ENCODE peak calls at places on chromosome 7, in four cellular contexts. H is PC-9, C is heart left ventricle, E is upper lobe of right lung. J is an unnamed sample.
A peak's percentile ranks its signal among the peaks of the same experiment; 100 is the strongest.

GRCh38 chr7:45192546-45193177 is 35.1 kb downstream of the RAMP3 start:
- DNase-seq in C (no peak), E (no peak), H (no peak), J (no peak)

GRCh38 chr7:101602082-101602481 is 27.0 kb downstream of the MYL10 start:
- DNase-seq in C (no peak), H (no peak), E (no peak), J (no peak)

GRCh38 chr7:100684534-100685042 is 9.5 kb downstream of the GIGYF1 start:
- DNase-seq in E (no peak), C (no peak), H (no peak), J (no peak)

GRCh38 chr7:105707381-105707780 is 126.1 kb upstream of the EFCAB10 start:
- DNase-seq in E (no peak), C (no peak), H (no peak), J (no peak)

GRCh38 chr7:44377134-44377463 is 51.7 kb upstream of the CAMK2B start:
- DNase-seq in H (no peak), E (no peak), C (no peak), J (peak; percentile 83)

GRCh38 chr7:121633186-121633585 is 237.1 kb upstream of the FAM3C start:
- DNase-seq in E (no peak), H (no peak), C (no peak), J (no peak)

GRCh38 chr7:148535227-148535626 is 55.3 kb upstream of the C7orf33 start:
- DNase-seq in C (no peak), E (no peak), H (no peak), J (no peak)

GRCh38 chr7:2444476-2444875 is 31.7 kb downstream of the GRIFIN start:
- DNase-seq in E (no peak), C (peak; percentile 35), H (no peak), J (no peak)

GRCh38 chr7:992742-993607 is 10.0 kb downstream of the CYP2W1 start:
- DNase-seq in H (peak; percentile 97), E (peak; percentile 99), C (peak; percentile 97), J (peak; percentile 91)

GRCh38 chr7:26398436-26399308 is 107.0 kb downstream of the SNX10 start:
- DNase-seq in H (peak; percentile 63), E (peak; percentile 90), C (peak; percentile 66), J (peak; percentile 89)

GRCh38 chr7:128963327-128963757 is 25.6 kb downstream of the IRF5 start:
- DNase-seq in E (no peak), C (no peak), H (no peak), J (no peak)

GRCh38 chr7:30285067-30285530 is 702 bp downstream of the ZNRF2 start:
- DNase-seq in E (no peak), C (peak; percentile 33), H (no peak), J (no peak)

GRCh38 chr7:102066476-102066875 is 220.2 kb upstream of the SH2B2 start:
- DNase-seq in C (no peak), H (no peak), E (no peak), J (no peak)

GRCh38 chr7:24930856-24931255 is 49.1 kb downstream of the OSBPL3 start:
- DNase-seq in H (no peak), C (no peak), E (no peak), J (no peak)

GRCh38 chr7:1437155-1437880 is 22.0 kb downstream of the MICALL2 start:
- DNase-seq in H (no peak), C (no peak), E (no peak), J (no peak)

GRCh38 chr7:156279635-156280034 is 360.9 kb upstream of the RNF32 start:
- DNase-seq in C (no peak), H (no peak), E (no peak), J (no peak)

GRCh38 chr7:130961128-130961601 is 227.2 kb upstream of the KLF14 start:
- DNase-seq in H (peak; percentile 47), C (no peak), E (no peak), J (no peak)

GRCh38 chr7:77862691-77863090 is 64.1 kb downstream of the PHTF2 start:
- DNase-seq in E (no peak), H (no peak), C (no peak), J (no peak)

GRCh38 chr7:34158754-34159153 is 253.4 kb downstream of the BMPER start:
- DNase-seq in H (no peak), C (no peak), E (no peak), J (no peak)

GRCh38 chr7:86790383-86790782 is 146.7 kb downstream of the GRM3 start:
- DNase-seq in E (no peak), C (no peak), H (no peak), J (no peak)

GRCh38 chr7:121023189-121023588 is 34.7 kb downstream of the CPED1 start:
- DNase-seq in H (no peak), C (no peak), E (no peak), J (no peak)

GRCh38 chr7:89728550-89728949 is 425.7 kb upstream of the STEAP1 start:
- DNase-seq in E (no peak), C (no peak), H (no peak), J (no peak)

GRCh38 chr7:17682586-17682985 is 257.7 kb downstream of the SNX13 start:
- DNase-seq in C (no peak), E (no peak), H (no peak), J (no peak)

GRCh38 chr7:154640266-154640865 is 362.6 kb downstream of the PAXIP1 start:
- DNase-seq in E (no peak), H (no peak), C (no peak), J (no peak)

GRCh38 chr7:746074-747061 is 19.3 kb upstream of the PRKAR1B start:
- DNase-seq in C (no peak), H (no peak), E (peak; percentile 25), J (no peak)

GRCh38 chr7:128209229-128210035 is 31.6 kb upstream of the LEP start:
- DNase-seq in H (peak; percentile 76), E (peak; percentile 78), C (peak; percentile 59), J (peak; percentile 93)

GRCh38 chr7:69399038-69399800 is 199.1 kb upstream of the AUTS2 start:
- DNase-seq in H (no peak), E (no peak), C (no peak), J (peak; percentile 79)

GRCh38 chr7:133937786-133938185 is 189.4 kb upstream of the LRGUK start:
- DNase-seq in C (no peak), H (no peak), E (no peak), J (no peak)

GRCh38 chr7:144853542-144853941 is 17.7 kb upstream of the TPK1 start:
- DNase-seq in C (no peak), E (no peak), H (no peak), J (no peak)

GRCh38 chr7:144857463-144857862 is 21.6 kb upstream of the TPK1 start:
- DNase-seq in C (no peak), E (no peak), H (no peak), J (no peak)

DNA sequence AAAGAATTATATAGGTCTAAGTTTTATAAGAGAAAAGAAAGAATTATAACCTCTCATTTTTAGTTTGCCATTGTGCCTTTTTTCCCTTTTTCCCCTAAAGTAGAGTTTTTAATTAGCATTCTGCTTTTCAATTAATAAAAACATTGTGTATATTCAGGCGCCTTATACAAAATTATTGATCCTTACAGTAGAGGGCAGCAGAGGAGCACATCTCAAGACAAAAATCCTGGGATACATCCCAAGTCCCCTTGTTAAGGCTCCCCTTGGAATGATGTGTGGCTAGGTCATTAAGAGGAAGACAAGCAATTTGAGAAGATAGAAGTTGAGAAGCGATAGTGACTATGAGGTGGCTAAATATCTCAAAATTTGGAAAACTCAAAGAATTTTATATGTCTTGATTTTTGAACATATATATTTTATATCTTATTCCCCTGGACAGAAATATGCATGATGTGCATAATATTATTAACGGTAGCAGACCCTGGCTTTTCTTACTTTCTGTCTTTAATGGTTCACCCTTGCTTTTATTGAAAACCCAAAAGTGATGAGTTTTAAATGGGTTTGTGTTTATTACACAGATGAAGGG is 19.1 kb upstream of the TPK1 start:
- DNase-seq in E (no peak), C (no peak), H (no peak), J (no peak)
- TF ChIP-seq CTCF in E (peak; percentile 64), C (peak; percentile 45), H (peak; percentile 79), J (no peak)

GRCh38 chr7:80642871-80643270 is 4.4 kb downstream of the CD36 start:
- DNase-seq in C (no peak), H (no peak), E (no peak), J (no peak)
- H3K4me3 ChIP-seq in C (peak overlapping the region; percentile 56), H (peak overlapping the region; percentile 3), E (no peak overlapping the region), J (no peak overlapping the region)

GRCh38 chr7:28414453-28414852 is 2.1 kb downstream of the CREB5 start:
- DNase-seq in H (no peak), E (no peak), C (no peak), J (no peak)

GRCh38 chr7:28409716-28410627 is 2.3 kb upstream of the CREB5 start:
- DNase-seq in E (peak; percentile 64), H (no peak), C (peak; percentile 40), J (no peak)

GRCh38 chr7:28408974-28409715 is 3.2 kb upstream of the CREB5 start:
- DNase-seq in H (peak; percentile 61), E (peak; percentile 90), C (peak; percentile 97), J (peak; percentile 99)

GRCh38 chr7:28410628-28411578 is 1.4 kb upstream of the CREB5 start:
- DNase-seq in E (no peak), H (no peak), C (peak; percentile 63), J (peak; percentile 91)

DNA sequence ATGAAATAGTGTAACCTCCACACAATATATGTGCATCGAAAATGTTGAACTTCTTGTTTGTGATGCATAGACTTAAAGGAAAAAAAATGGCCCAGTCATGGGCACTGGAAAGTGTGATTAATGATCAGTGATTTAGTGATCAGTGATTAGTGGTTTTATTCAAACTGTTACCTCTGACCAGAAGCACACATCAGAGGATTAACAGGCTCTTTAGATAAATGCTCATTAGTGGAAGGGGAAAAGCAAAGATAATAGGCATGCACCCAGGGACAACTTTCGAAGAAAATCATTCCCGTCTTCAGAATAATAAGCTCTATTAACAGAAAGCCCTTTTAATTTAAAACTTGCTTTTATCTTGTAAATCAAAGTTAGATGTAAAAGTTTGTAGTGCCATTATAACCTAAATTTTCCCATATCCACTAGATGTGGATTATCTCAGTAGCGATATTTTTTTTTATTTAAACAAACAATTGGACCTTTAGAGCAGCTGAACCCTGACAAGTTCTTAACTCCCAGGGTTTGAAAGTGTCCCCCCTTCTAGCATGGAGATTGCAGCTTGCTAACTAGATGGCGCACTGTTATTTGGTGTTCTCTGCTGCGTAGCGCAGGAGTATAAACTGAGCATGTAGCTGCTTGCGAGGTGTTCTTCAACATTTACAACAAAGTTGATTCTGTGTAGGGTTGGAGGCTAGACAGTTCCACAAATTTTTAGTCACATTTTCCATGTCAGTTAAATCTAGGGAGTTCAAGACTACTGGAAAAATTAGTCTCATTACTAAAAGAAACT is at the start of gene CREB5:
- DNase-seq in C (peak; percentile 21), E (no peak), H (no peak), J (no peak)
- TF ChIP-seq CTCF in C (peak; percentile 19), E (no peak), H (no peak), J (no peak)

GRCh38 chr7:123230147-123230546 is 30.4 kb upstream of the SLC13A1 start:
- DNase-seq in E (no peak), H (no peak), C (no peak), J (no peak)

GRCh38 chr7:123229426-123229825 is 29.7 kb upstream of the SLC13A1 start:
- DNase-seq in E (no peak), C (no peak), H (no peak), J (no peak)

GRCh38 chr7:123230603-123231002 is 30.8 kb upstream of the SLC13A1 start:
- DNase-seq in E (no peak), H (no peak), C (no peak), J (no peak)

GRCh38 chr7:123231060-123232000 is 31.6 kb upstream of the SLC13A1 start:
- DNase-seq in E (no peak), H (no peak), C (no peak), J (no peak)
- H3K4me3 ChIP-seq in E (no peak overlapping the region), H (no peak overlapping the region), C (no peak overlapping the region), J (no peak overlapping the region)

J was measured in lower leg skin.